ENCODE peak calls at places on chromosome 22, in seven cellular contexts. T is gastrocnemius medialis, Y is endothelial cell of umbilical vein, X is esophagus squamous epithelium, A is GM12891, D is stomach, R is body of pancreas. P is an unnamed sample.

GRCh38 chr22:23211622-23212021 is 31.3 kb downstream of the BCR start:
- DNase-seq in A (no peak), R (no peak), Y (no peak), X (no peak), D (no peak), T (no peak), P (no peak)

GRCh38 chr22:24514241-24515024 is 19.3 kb downstream of the UPB1 start:
- DNase-seq in D (peak; percentile 40), Y (no peak), X (no peak), R (peak; percentile 72), T (no peak), A (no peak), P (no peak)

GRCh38 chr22:29306175-29306829 is at the start of gene GAS2L1:
- DNase-seq in Y (peak; percentile 85), R (peak; percentile 79), T (peak; percentile 82), A (peak; percentile 73), X (no peak), D (peak; percentile 81), P (peak; percentile 87)

GRCh38 chr22:35064664-35065063 is 1.3 kb upstream of the ISX start:
- DNase-seq in X (no peak), T (no peak), Y (no peak), D (no peak), R (no peak), A (peak; percentile 30), P (no peak)

GRCh38 chr22:38347944-38348750 is 30.9 kb upstream of the CSNK1E start:
- DNase-seq in T (peak; percentile 57), Y (no peak), R (no peak), A (no peak), X (no peak), D (peak; percentile 17), P (no peak)

GRCh38 chr22:46416537-46417267 is 81.2 kb downstream of the TRMU start:
- DNase-seq in R (no peak), Y (no peak), T (no peak), X (no peak), D (no peak), A (no peak), P (no peak)

GRCh38 chr22:46108564-46109473 is 41.5 kb upstream of the PPARA start:
- DNase-seq in A (no peak), X (no peak), Y (peak; percentile 20), D (peak; percentile 79), T (peak; percentile 66), R (peak; percentile 80), P (peak; percentile 29)

GRCh38 chr22:38799265-38800002 is 5.5 kb upstream of the DNAL4 start:
- DNase-seq in Y (no peak), T (no peak), X (no peak), A (no peak), R (no peak), D (no peak), P (no peak)

GRCh38 chr22:44917372-44918165 is 92.2 kb downstream of the PHF21B start:
- DNase-seq in D (no peak), R (no peak), T (no peak), Y (no peak), X (no peak), A (no peak), P (no peak)

GRCh38 chr22:23862103-23862502 is 4.4 kb downstream of the SLC2A11 start:
- DNase-seq in D (no peak), T (no peak), A (no peak), Y (peak; percentile 50), R (peak; percentile 53), X (no peak), P (peak; percentile 58)

GRCh38 chr22:27100323-27100722 is 442.9 kb downstream of the MIAT start:
- DNase-seq in A (no peak), D (no peak), R (no peak), X (no peak), T (no peak), Y (no peak), P (no peak)

GRCh38 chr22:27099896-27100295 is 442.5 kb downstream of the MIAT start:
- DNase-seq in T (no peak), X (no peak), D (no peak), A (no peak), R (no peak), Y (no peak), P (no peak)

GRCh38 chr22:27097933-27098332 is 440.5 kb downstream of the MIAT start:
- DNase-seq in Y (no peak), X (no peak), R (no peak), T (no peak), A (no peak), D (no peak), P (no peak)

GRCh38 chr22:27094633-27095308 is 437.4 kb downstream of the MIAT start:
- DNase-seq in X (no peak), Y (no peak), T (no peak), R (no peak), D (no peak), A (no peak), P (no peak)

DNA sequence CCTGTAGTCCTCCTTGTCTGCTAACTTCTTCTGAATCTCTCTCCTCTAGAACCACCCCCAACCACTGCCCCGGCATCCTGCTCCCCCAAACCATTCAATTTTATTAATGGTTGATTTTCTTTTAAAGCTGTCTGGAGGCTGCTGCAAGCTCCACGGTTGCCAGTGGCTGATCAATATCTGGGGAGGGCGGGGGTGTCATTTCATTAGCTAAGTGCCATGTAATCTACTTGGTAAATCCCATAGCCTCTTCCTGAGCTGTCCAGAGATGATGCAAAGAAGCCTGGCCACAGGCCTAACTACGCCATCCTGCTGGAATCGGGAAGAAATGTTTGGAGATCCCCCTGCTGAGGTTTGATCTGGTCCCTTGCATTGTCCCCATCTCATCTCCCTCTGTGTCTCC is 440.1 kb downstream of the MIAT start:
- DNase-seq in D (no peak), Y (no peak), R (no peak), A (no peak), T (no peak), X (no peak), P (no peak)
- TF ChIP-seq POLR2A in D (no peak), Y (no peak), R (no peak), A (no peak), T (no peak), X (no peak), P (no peak)

GRCh38 chr22:42641801-42642413 is 1.5 kb upstream of the ATP5MGL start:
- DNase-seq in Y (no peak), D (no peak), A (no peak), T (no peak), R (no peak), X (no peak), P (no peak)
- TF ChIP-seq POLR2A in Y (no peak), D (no peak), A (no peak), T (no peak), R (no peak), X (no peak), P (no peak)

DNA sequence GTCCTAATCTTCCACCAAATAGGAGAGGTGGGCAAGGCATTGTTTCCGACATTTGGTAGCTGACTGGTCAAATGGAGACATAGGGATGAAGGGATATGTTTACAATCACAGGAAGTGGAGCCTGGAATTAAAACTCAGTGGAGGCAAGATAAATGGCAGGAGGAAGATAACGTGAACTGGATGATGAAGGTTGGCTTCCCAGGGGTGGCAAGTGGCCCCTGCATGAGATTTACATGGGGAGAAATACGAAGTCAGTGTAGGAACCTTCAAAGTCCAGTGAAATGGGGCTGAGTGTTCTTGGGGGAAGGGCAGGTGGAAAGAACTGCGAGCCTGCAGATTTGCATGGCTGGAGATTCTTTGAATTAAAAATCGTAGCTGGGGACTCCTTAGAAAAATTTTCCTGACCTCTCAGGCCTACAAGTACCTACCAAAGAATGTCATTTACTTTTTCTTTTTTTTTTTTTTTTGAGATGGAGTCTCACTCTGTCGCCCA is 724 bp upstream of the FOXRED2 start:
- DNase-seq in X (no peak), T (no peak), A (no peak), D (no peak), Y (no peak), R (no peak), P (no peak)
- TF ChIP-seq POLR2A in X (no peak), T (no peak), A (no peak), D (no peak), Y (no peak), R (no peak), P (no peak)

DNA sequence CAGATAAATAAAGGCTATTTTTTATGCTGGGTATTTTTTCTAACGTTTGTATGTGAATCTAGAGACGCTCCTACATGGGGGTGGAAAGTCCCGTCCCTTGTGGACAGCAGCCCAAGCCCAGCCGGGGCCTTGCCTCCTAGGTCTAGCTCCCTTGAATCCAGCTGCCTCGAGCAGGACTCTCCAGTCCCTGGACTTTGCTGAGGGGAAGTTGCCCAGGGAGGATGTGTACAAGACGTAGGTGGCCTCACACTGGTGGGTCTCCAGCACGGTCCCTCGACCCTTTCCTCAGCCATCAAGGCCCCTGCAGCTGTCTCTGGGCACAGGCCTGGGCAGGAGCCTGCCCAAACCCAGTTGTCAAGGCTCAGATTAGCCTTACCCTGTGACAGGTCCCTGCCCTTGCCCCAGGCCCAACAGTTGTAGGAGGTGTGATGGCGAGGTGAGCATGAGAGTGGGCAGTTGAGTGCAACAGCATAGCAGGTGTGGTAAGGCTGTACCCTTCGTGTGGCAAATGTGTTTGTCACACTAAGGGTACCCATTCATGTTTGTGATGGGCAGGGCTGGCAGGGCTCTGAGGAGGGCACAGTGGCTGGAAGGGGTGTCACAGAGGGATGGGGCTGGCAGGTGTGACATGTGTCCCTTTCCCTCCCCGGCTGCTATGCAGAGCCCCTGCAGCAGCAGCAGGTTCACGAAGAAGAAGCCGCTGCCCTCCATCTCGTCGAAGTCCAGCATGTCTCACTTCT is 3.4 kb downstream of the CCDC116 start:
- DNase-seq in T (no peak), A (no peak), D (no peak), Y (no peak), X (no peak), R (no peak), P (no peak)
- TF ChIP-seq POLR2A in T (no peak), A (no peak), D (no peak), Y (no peak), X (no peak), R (no peak), P (no peak)

GRCh38 chr22:42856179-42856864 is 751 bp downstream of the ARFGAP3 start:
- DNase-seq in T (peak; percentile 68), X (no peak), Y (peak; percentile 43), R (peak; percentile 82), D (peak; percentile 52), A (peak; percentile 37), P (peak; percentile 53)
- TF ChIP-seq POLR2A in T (peak; percentile 4), X (peak; percentile 24), Y (no peak), R (peak; percentile 59), D (no peak), A (no peak), P (no peak)

GRCh38 chr22:19447388-19448075 is at the start of gene C22orf39:
- DNase-seq in A (peak; percentile 94), D (peak; percentile 89), Y (peak; percentile 94), X (peak; percentile 46), T (peak; percentile 94), R (peak; percentile 95), P (peak; percentile 91)
- TF ChIP-seq POLR2A in A (peak; percentile 67), D (no peak), Y (peak; percentile 77), X (peak; percentile 90), T (peak; percentile 95), R (peak; percentile 85), P (peak; percentile 92)

GRCh38 chr22:33327348-33327860 is 269.2 kb upstream of the SYN3 start:
- DNase-seq in Y (no peak), R (no peak), T (no peak), A (no peak), D (no peak), X (no peak), P (no peak)
- TF ChIP-seq POLR2A in Y (no peak), R (no peak), T (no peak), A (no peak), D (no peak), X (no peak), P (no peak)

P was measured in erythroblast.